ENCODE peak calls at places on chromosome 22, in six cellular contexts. One of them, this sample, is unnamed.
A peak's percentile ranks its signal among the peaks of the same experiment; 100 is the strongest.

GRCh38 chr22:17985606-17986005 is 38.8 kb downstream of the MICAL3 start:
- DNase-seq in tibial nerve: no peak
- DNase-seq in AG09309: no peak
- DNase-seq in C1 segment of cervical spinal cord: no peak
- DNase-seq in GM23338: no peak
- DNase-seq in neural crest cell: no peak
- DNase-seq in this sample: no peak

GRCh38 chr22:43126506-43127165 is 16.1 kb downstream of the BIK start:
- DNase-seq in tibial nerve: no peak
- DNase-seq in AG09309: peak; percentile 11
- DNase-seq in C1 segment of cervical spinal cord: no peak
- DNase-seq in GM23338: no peak
- DNase-seq in neural crest cell: no peak
- DNase-seq in this sample: peak; percentile 33

GRCh38 chr22:46951326-46951725 is 188.9 kb downstream of the TBC1D22A start:
- DNase-seq in tibial nerve: no peak
- DNase-seq in AG09309: no peak
- DNase-seq in C1 segment of cervical spinal cord: no peak
- DNase-seq in GM23338: no peak
- DNase-seq in neural crest cell: no peak
- DNase-seq in this sample: no peak

GRCh38 chr22:29625090-29625825 is 21.8 kb downstream of the NF2 start:
- DNase-seq in tibial nerve: peak; percentile 31
- DNase-seq in AG09309: peak; percentile 64
- DNase-seq in C1 segment of cervical spinal cord: peak; percentile 32
- DNase-seq in GM23338: peak; percentile 61
- DNase-seq in neural crest cell: peak; percentile 22
- DNase-seq in this sample: peak; percentile 75

GRCh38 chr22:25563757-25564319 is 637 bp upstream of the GRK3 start:
- DNase-seq in tibial nerve: no peak
- DNase-seq in AG09309: no peak
- DNase-seq in C1 segment of cervical spinal cord: peak; percentile 19
- DNase-seq in GM23338: peak; percentile 51
- DNase-seq in neural crest cell: no peak
- DNase-seq in this sample: no peak

GRCh38 chr22:38712496-38713207 is 6.9 kb downstream of the GTPBP1 start:
- DNase-seq in tibial nerve: no peak
- DNase-seq in AG09309: no peak
- DNase-seq in C1 segment of cervical spinal cord: no peak
- DNase-seq in GM23338: peak; percentile 43
- DNase-seq in neural crest cell: no peak
- DNase-seq in this sample: no peak

GRCh38 chr22:29311468-29312217 is 3.9 kb downstream of the RASL10A start:
- DNase-seq in tibial nerve: peak; percentile 15
- DNase-seq in AG09309: no peak
- DNase-seq in C1 segment of cervical spinal cord: peak; percentile 29
- DNase-seq in GM23338: no peak
- DNase-seq in neural crest cell: no peak
- DNase-seq in this sample: peak; percentile 68

GRCh38 chr22:20989323-20990138 is 7.4 kb downstream of the LZTR1 start:
- DNase-seq in tibial nerve: no peak
- DNase-seq in AG09309: no peak
- DNase-seq in C1 segment of cervical spinal cord: no peak
- DNase-seq in GM23338: no peak
- DNase-seq in neural crest cell: no peak
- DNase-seq in this sample: no peak

GRCh38 chr22:49354516-49355205 is 473.0 kb downstream of the BRD1 start:
- DNase-seq in tibial nerve: no peak
- DNase-seq in AG09309: no peak
- DNase-seq in C1 segment of cervical spinal cord: no peak
- DNase-seq in GM23338: no peak
- DNase-seq in neural crest cell: no peak
- DNase-seq in this sample: no peak

GRCh38 chr22:49202226-49202625 is 625.4 kb downstream of the BRD1 start:
- DNase-seq in tibial nerve: no peak
- DNase-seq in AG09309: no peak
- DNase-seq in C1 segment of cervical spinal cord: no peak
- DNase-seq in GM23338: no peak
- DNase-seq in neural crest cell: no peak
- DNase-seq in this sample: no peak

GRCh38 chr22:47388778-47389177 is 626.3 kb downstream of the TBC1D22A start:
- DNase-seq in tibial nerve: no peak
- DNase-seq in AG09309: no peak
- DNase-seq in C1 segment of cervical spinal cord: no peak
- DNase-seq in GM23338: no peak
- DNase-seq in neural crest cell: no peak
- DNase-seq in this sample: no peak

GRCh38 chr22:37419916-37420655 is 7.2 kb downstream of the ELFN2 start:
- DNase-seq in tibial nerve: no peak
- DNase-seq in AG09309: no peak
- DNase-seq in C1 segment of cervical spinal cord: no peak
- DNase-seq in GM23338: peak; percentile 74
- DNase-seq in neural crest cell: no peak
- DNase-seq in this sample: no peak

GRCh38 chr22:41177626-41178424 is 27.3 kb upstream of the L3MBTL2 start:
- DNase-seq in tibial nerve: no peak
- DNase-seq in AG09309: no peak
- DNase-seq in C1 segment of cervical spinal cord: no peak
- DNase-seq in GM23338: no peak
- DNase-seq in neural crest cell: no peak
- DNase-seq in this sample: peak; percentile 62

GRCh38 chr22:35839811-35840739 is 122.4 kb downstream of the APOL5 start:
- DNase-seq in tibial nerve: peak; percentile 63
- DNase-seq in AG09309: peak; percentile 95
- DNase-seq in C1 segment of cervical spinal cord: peak; percentile 9
- DNase-seq in GM23338: peak; percentile 96
- DNase-seq in neural crest cell: peak; percentile 64
- DNase-seq in this sample: peak; percentile 97

GRCh38 chr22:31082606-31083376 is 1.7 kb downstream of the SMTN start:
- DNase-seq in tibial nerve: no peak
- DNase-seq in AG09309: no peak
- DNase-seq in C1 segment of cervical spinal cord: no peak
- DNase-seq in GM23338: peak; percentile 79
- DNase-seq in neural crest cell: no peak
- DNase-seq in this sample: peak; percentile 92

GRCh38 chr22:30856699-30857098 is 111.9 kb downstream of the MORC2 start:
- DNase-seq in tibial nerve: no peak
- DNase-seq in AG09309: no peak
- DNase-seq in C1 segment of cervical spinal cord: no peak
- DNase-seq in GM23338: no peak
- DNase-seq in neural crest cell: no peak
- DNase-seq in this sample: no peak

GRCh38 chr22:18032455-18033101 is 8.2 kb upstream of the MICAL3 start:
- DNase-seq in tibial nerve: no peak
- DNase-seq in AG09309: no peak
- DNase-seq in C1 segment of cervical spinal cord: no peak
- DNase-seq in GM23338: no peak
- DNase-seq in neural crest cell: no peak
- DNase-seq in this sample: peak; percentile 41

GRCh38 chr22:36510966-36511881 is 4.4 kb upstream of the FOXRED2 start:
- DNase-seq in tibial nerve: no peak
- DNase-seq in AG09309: no peak
- DNase-seq in C1 segment of cervical spinal cord: no peak
- DNase-seq in GM23338: peak; percentile 82
- DNase-seq in neural crest cell: peak; percentile 60
- DNase-seq in this sample: peak; percentile 52

GRCh38 chr22:30400159-30400558 is 3.3 kb downstream of the SEC14L2 start:
- DNase-seq in tibial nerve: no peak
- DNase-seq in AG09309: no peak
- DNase-seq in C1 segment of cervical spinal cord: no peak
- DNase-seq in GM23338: no peak
- DNase-seq in neural crest cell: no peak
- DNase-seq in this sample: no peak

GRCh38 chr22:49946612-49947295 is 13.8 kb upstream of the PIM3 start:
- DNase-seq in tibial nerve: no peak
- DNase-seq in AG09309: no peak
- DNase-seq in C1 segment of cervical spinal cord: no peak
- DNase-seq in GM23338: no peak
- DNase-seq in neural crest cell: no peak
- DNase-seq in this sample: no peak

GRCh38 chr22:18024956-18025720 is 777 bp upstream of the MICAL3 start:
- DNase-seq in tibial nerve: no peak
- DNase-seq in AG09309: no peak
- DNase-seq in C1 segment of cervical spinal cord: peak; percentile 66
- DNase-seq in GM23338: no peak
- DNase-seq in neural crest cell: no peak
- DNase-seq in this sample: no peak

GRCh38 chr22:44975444-44976262 is 34.2 kb downstream of the PHF21B start:
- DNase-seq in tibial nerve: peak; percentile 30
- DNase-seq in AG09309: peak; percentile 23
- DNase-seq in C1 segment of cervical spinal cord: peak; percentile 16
- DNase-seq in GM23338: peak; percentile 97
- DNase-seq in neural crest cell: peak; percentile 96
- DNase-seq in this sample: peak; percentile 90

GRCh38 chr22:38144025-38144405 is 33.5 kb upstream of the BAIAP2L2 start:
- DNase-seq in tibial nerve: no peak
- DNase-seq in AG09309: no peak
- DNase-seq in C1 segment of cervical spinal cord: no peak
- DNase-seq in GM23338: peak; percentile 38
- DNase-seq in neural crest cell: no peak
- DNase-seq in this sample: peak; percentile 24

GRCh38 chr22:37089451-37089850 is 20.1 kb downstream of the TMPRSS6 start:
- DNase-seq in tibial nerve: no peak
- DNase-seq in AG09309: no peak
- DNase-seq in C1 segment of cervical spinal cord: no peak
- DNase-seq in GM23338: no peak
- DNase-seq in neural crest cell: no peak
- DNase-seq in this sample: no peak

GRCh38 chr22:29204617-29205183 is 996 bp upstream of the EMID1 start:
- DNase-seq in tibial nerve: no peak
- DNase-seq in AG09309: no peak
- DNase-seq in C1 segment of cervical spinal cord: no peak
- DNase-seq in GM23338: no peak
- DNase-seq in neural crest cell: no peak
- DNase-seq in this sample: no peak

GRCh38 chr22:42862045-42862734 is 5.1 kb upstream of the ARFGAP3 start:
- DNase-seq in tibial nerve: no peak
- DNase-seq in AG09309: no peak
- DNase-seq in C1 segment of cervical spinal cord: no peak
- DNase-seq in GM23338: no peak
- DNase-seq in neural crest cell: no peak
- DNase-seq in this sample: no peak

GRCh38 chr22:17120711-17121234 is 387 bp downstream of the TMEM121B start:
- DNase-seq in tibial nerve: no peak
- DNase-seq in AG09309: no peak
- DNase-seq in C1 segment of cervical spinal cord: no peak
- DNase-seq in GM23338: peak; percentile 39
- DNase-seq in neural crest cell: peak; percentile 14
- DNase-seq in this sample: no peak

GRCh38 chr22:38788417-38788816 is 5.5 kb downstream of the DNAL4 start:
- DNase-seq in tibial nerve: no peak
- DNase-seq in AG09309: peak; percentile 80
- DNase-seq in C1 segment of cervical spinal cord: no peak
- DNase-seq in GM23338: no peak
- DNase-seq in neural crest cell: no peak
- DNase-seq in this sample: peak; percentile 98

GRCh38 chr22:40491990-40492631 is 121.7 kb downstream of the SGSM3 start:
- DNase-seq in tibial nerve: no peak
- DNase-seq in AG09309: no peak
- DNase-seq in C1 segment of cervical spinal cord: peak; percentile 20
- DNase-seq in GM23338: peak; percentile 30
- DNase-seq in neural crest cell: no peak
- DNase-seq in this sample: peak; percentile 88

GRCh38 chr22:42553475-42554361 is at the start of gene SERHL2:
- DNase-seq in tibial nerve: peak; percentile 92
- DNase-seq in AG09309: peak; percentile 8
- DNase-seq in C1 segment of cervical spinal cord: peak; percentile 14
- DNase-seq in GM23338: peak; percentile 97
- DNase-seq in neural crest cell: peak; percentile 94
- DNase-seq in this sample: peak; percentile 76

This sample was measured in myocyte.